ENCODE peak calls at places on chromosomes 3 and 15, in ten cellular contexts. H is CD8-positive, alpha-beta T cell; U is H1; B is left ventricle myocardium inferior; E is tibial nerve; J is hepatocyte; X is psoas muscle; O is kidney; I is naive thymus-derived CD4-positive, alpha-beta T cell; R is H9. N is an unnamed sample.

GRCh38 chr15:40096094-40096876 is 12.4 kb downstream of the BMF start:
- DNase-seq in X (no peak), B (no peak), H (no peak), E (no peak), U (no peak), J (no peak), O (peak; percentile 3), I (no peak), R (no peak), N (no peak)

GRCh38 chr3:132283440-132283839 is 33.8 kb upstream of the ACP3 start:
- DNase-seq in U (no peak), R (no peak), X (no peak), O (no peak), E (peak; percentile 11), I (no peak), B (no peak), J (peak; percentile 45), H (no peak), N (no peak)

GRCh38 chr15:20340331-20340811 is 201.2 kb downstream of the GOLGA6L6 start:
- DNase-seq in U (no peak), E (no peak), B (peak; percentile 75), H (no peak), R (peak; percentile 74), O (peak; percentile 96), J (peak; percentile 89), X (peak; percentile 75), I (no peak), N (peak; percentile 49)

GRCh38 chr3:138845771-138846173 is 11.0 kb upstream of the PIK3CB start:
- DNase-seq in U (no peak), B (no peak), E (no peak), H (no peak), R (peak; percentile 43), I (no peak), X (no peak), O (no peak), J (no peak), N (no peak)

GRCh38 chr3:132726341-132726823 is 4.2 kb upstream of the NPHP3 start:
- DNase-seq in E (no peak), I (peak; percentile 56), X (no peak), J (peak; percentile 14), R (no peak), U (no peak), H (no peak), B (no peak), O (no peak), N (no peak)

GRCh38 chr15:57751177-57751800 is 44.8 kb downstream of the POLR2M start:
- DNase-seq in U (no peak), B (no peak), O (no peak), I (no peak), E (no peak), X (no peak), H (no peak), J (peak; percentile 52), R (no peak), N (peak; percentile 23)

GRCh38 chr3:127172670-127173515 is 20.0 kb upstream of the PRR23E start:
- DNase-seq in U (no peak), E (no peak), I (no peak), J (peak; percentile 52), H (no peak), R (peak; percentile 45), B (no peak), O (peak; percentile 69), X (no peak), N (peak; percentile 97)

GRCh38 chr15:34365073-34365825 is 1.7 kb downstream of the LPCAT4 start:
- DNase-seq in E (no peak), J (no peak), I (no peak), U (no peak), R (no peak), O (no peak), B (peak; percentile 50), X (no peak), H (no peak), N (no peak)

GRCh38 chr15:101288905-101289513 is 6.0 kb downstream of the SNRPA1 start:
- DNase-seq in I (peak; percentile 62), J (peak; percentile 72), R (no peak), H (no peak), O (no peak), E (peak; percentile 33), X (no peak), B (no peak), U (no peak), N (no peak)

GRCh38 chr3:159200176-159200575 is 398.3 kb downstream of the MFSD1 start:
- DNase-seq in O (no peak), E (no peak), X (no peak), H (no peak), I (no peak), R (no peak), U (no peak), B (no peak), J (no peak), N (no peak)

GRCh38 chr3:168094877-168095610 is 680 bp downstream of the GOLIM4 start:
- DNase-seq in I (peak; percentile 2), B (peak; percentile 64), O (peak; percentile 85), U (no peak), E (peak; percentile 54), X (peak; percentile 72), J (peak; percentile 68), H (peak; percentile 1), R (peak; percentile 72), N (no peak)

GRCh38 chr3:194046995-194047681 is 88.8 kb upstream of the HES1 start:
- DNase-seq in I (no peak), H (no peak), J (no peak), R (no peak), B (peak; percentile 76), O (no peak), U (no peak), X (peak; percentile 89), E (peak; percentile 35), N (peak; percentile 46)

GRCh38 chr3:95134693-95135375 is 1072.0 kb downstream of the NSUN3 start:
- DNase-seq in B (no peak), R (no peak), X (no peak), O (no peak), U (no peak), E (no peak), J (no peak), I (no peak), H (no peak), N (no peak)

GRCh38 chr3:128590948-128591347 is 59.7 kb downstream of the RPN1 start:
- DNase-seq in E (no peak), U (no peak), R (peak; percentile 88), B (no peak), J (no peak), H (no peak), X (no peak), O (no peak), I (no peak), N (no peak)

DNA sequence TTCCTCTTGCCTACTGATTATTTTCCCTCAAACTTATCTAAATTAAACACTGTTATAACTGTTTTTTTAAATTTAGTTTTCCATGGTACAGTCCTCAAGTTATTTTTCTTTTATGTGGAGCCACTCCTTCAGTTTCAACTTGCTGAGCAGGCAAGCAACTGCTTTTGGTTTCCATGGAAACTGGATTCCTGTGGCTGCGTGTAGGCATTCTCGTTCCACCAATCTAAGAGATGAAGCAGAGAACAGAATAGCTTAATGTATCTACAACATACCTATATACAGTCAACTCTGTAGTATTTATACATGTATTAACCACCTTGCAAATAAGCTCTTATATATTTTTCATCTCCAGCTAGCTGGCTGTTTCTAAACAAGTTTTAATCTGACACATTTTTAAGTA is 25.8 kb upstream of the ANXA2 start:
- DNase-seq in U (no peak), R (no peak), X (no peak), O (no peak), E (no peak), H (no peak), J (peak; percentile 86), B (no peak), I (no peak), N (no peak)
- H3K4me1 ChIP-seq in U (no peaks in the 10 kb centered on the region), R (no peaks in the 10 kb centered on the region), X (peaks cover under 1% of the 10 kb centered on the region), O (no peaks in the 10 kb centered on the region), E (peaks cover 58% of the 10 kb centered on the region), H (no peaks in the 10 kb centered on the region), J (peaks cover 22% of the 10 kb centered on the region), B (peaks cover 4% of the 10 kb centered on the region), I (no peaks in the 10 kb centered on the region), N (peaks cover 4% of the 10 kb centered on the region)

GRCh38 chr3:169295912-169296311 is 367.6 kb downstream of the MECOM start:
- DNase-seq in U (no peak), B (no peak), H (no peak), X (no peak), R (no peak), J (no peak), I (no peak), O (no peak), E (no peak), N (no peak)
- H3K4me1 ChIP-seq in U (no peaks in the 10 kb centered on the region), B (peaks cover 12% of the 10 kb centered on the region), H (no peaks in the 10 kb centered on the region), X (no peaks in the 10 kb centered on the region), R (no peaks in the 10 kb centered on the region), J (peaks cover 6% of the 10 kb centered on the region), I (no peaks in the 10 kb centered on the region), O (peaks cover 8% of the 10 kb centered on the region), E (no peaks in the 10 kb centered on the region), N (no peaks in the 10 kb centered on the region)

DNA sequence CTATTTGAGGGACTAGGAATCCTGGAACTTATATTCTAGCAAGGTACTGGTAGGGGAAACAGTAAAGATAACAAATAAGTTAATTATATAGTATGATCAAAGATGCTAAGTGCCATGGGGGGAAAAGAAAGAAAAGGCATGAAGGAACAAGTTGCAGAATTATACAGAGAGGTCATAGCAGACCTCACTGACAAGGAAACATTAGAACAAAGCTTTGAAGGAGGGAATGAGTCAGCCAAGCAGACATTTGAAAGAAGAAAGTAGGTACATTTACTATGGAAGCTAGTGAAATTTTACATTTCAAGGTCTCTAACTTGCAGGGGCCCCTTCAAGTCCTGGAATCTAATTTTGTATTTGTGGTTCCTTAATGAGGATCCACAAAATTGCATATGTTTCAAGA is 57.2 kb upstream of the TIPARP start:
- DNase-seq in X (no peak), H (no peak), J (no peak), B (no peak), I (no peak), O (no peak), E (no peak), U (no peak), R (no peak), N (no peak)
- H3K4me1 ChIP-seq in X (peaks cover 3% of the 10 kb centered on the region), H (no peaks in the 10 kb centered on the region), J (no peaks in the 10 kb centered on the region), B (peaks cover 10% of the 10 kb centered on the region), I (no peaks in the 10 kb centered on the region), O (peaks cover 3% of the 10 kb centered on the region), E (no peaks in the 10 kb centered on the region), U (no peaks in the 10 kb centered on the region), R (no peaks in the 10 kb centered on the region), N (peaks cover 5% of the 10 kb centered on the region)

GRCh38 chr3:149534671-149535394 is 60.3 kb downstream of the TM4SF4 start:
- DNase-seq in X (no peak), O (no peak), E (no peak), B (no peak), J (no peak), R (no peak), I (no peak), U (no peak), H (no peak), N (no peak)

GRCh38 chr3:149534082-149534481 is 59.6 kb downstream of the TM4SF4 start:
- DNase-seq in B (no peak), O (no peak), R (no peak), H (no peak), J (no peak), E (no peak), I (no peak), U (no peak), X (no peak), N (no peak)

GRCh38 chr3:149532463-149533180 is 58.1 kb downstream of the TM4SF4 start:
- DNase-seq in X (no peak), R (no peak), E (no peak), J (no peak), B (no peak), H (no peak), I (no peak), U (no peak), O (no peak), N (no peak)

GRCh38 chr3:149536429-149536828 is 61.9 kb downstream of the TM4SF4 start:
- DNase-seq in O (peak; percentile 84), X (peak; percentile 74), H (no peak), B (peak; percentile 73), R (peak; percentile 71), U (no peak), E (no peak), I (no peak), J (peak; percentile 39), N (peak; percentile 62)

GRCh38 chr3:149535395-149535685 is 60.8 kb downstream of the TM4SF4 start:
- DNase-seq in R (no peak), I (no peak), B (no peak), E (no peak), U (no peak), H (no peak), O (no peak), J (no peak), X (no peak), N (no peak)
- H3K4me1 ChIP-seq in R (peaks cover 2% of the 10 kb centered on the region), I (no peaks in the 10 kb centered on the region), B (peaks cover 70% of the 10 kb centered on the region), E (peaks cover 96% of the 10 kb centered on the region), U (peaks cover 2% of the 10 kb centered on the region), H (no peaks in the 10 kb centered on the region), O (peaks cover 22% of the 10 kb centered on the region), J (peaks cover 33% of the 10 kb centered on the region), X (peaks cover 30% of the 10 kb centered on the region), N (peaks cover 3% of the 10 kb centered on the region)